ENCODE peak calls at places on chromosomes 2 and 18, in five cellular contexts. L is H9, C is PC-9, G is IMR-90, X is DND-41. E is an unnamed sample. For H4K20me1, the result is how much of the 10 kb centered on the place peaks cover.

GRCh38 chr2:238791345-238791744 is 56.5 kb upstream of the TWIST2 start:
- DNase-seq in L (no peak), C (no peak), G (no peak), X (no peak), E (no peak)

GRCh38 chr2:32061973-32062861 is 1.1 kb upstream of the SPAST start:
- DNase-seq in L (peak), C (peak), G (peak), X (no peak), E (peak)

GRCh38 chr18:79853303-79853992 is 55.7 kb downstream of the KCNG2 start:
- DNase-seq in L (no peak), C (no peak), G (no peak), X (no peak), E (no peak)

GRCh38 chr18:49666045-49666444 is 104.2 kb downstream of the LIPG start:
- DNase-seq in L (no peak), C (no peak), G (peak), X (no peak), E (peak)

GRCh38 chr18:46622999-46623398 is 34.0 kb downstream of the LOXHD1 start:
- DNase-seq in L (no peak), C (no peak), G (peak), X (no peak), E (no peak)

GRCh38 chr2:10305254-10305635 is 2.5 kb downstream of the HPCAL1 start:
- DNase-seq in L (no peak), C (peak), G (no peak), X (peak), E (peak)

GRCh38 chr2:120403676-120404075 is 57.7 kb downstream of the INHBB start:
- DNase-seq in L (no peak), C (peak), G (no peak), X (no peak), E (no peak)

GRCh38 chr18:43888601-43889000 is 611.3 kb upstream of the SYT4 start:
- DNase-seq in L (no peak), C (no peak), G (no peak), X (no peak), E (no peak)

GRCh38 chr2:3169106-3169870 is 208.3 kb downstream of the EIPR1 start:
- DNase-seq in L (no peak), C (no peak), G (peak), X (no peak), E (peak)

GRCh38 chr18:26652501-26652900 is 104.1 kb upstream of the KCTD1 start:
- DNase-seq in L (no peak), C (no peak), G (no peak), X (no peak), E (no peak)

GRCh38 chr2:66446924-66447323 is 12.0 kb downstream of the MEIS1 start:
- DNase-seq in L (no peak), C (no peak), G (no peak), X (no peak), E (no peak)

GRCh38 chr2:81835318-81836000 is 1530.9 kb upstream of the LRRTM1 start:
- DNase-seq in L (no peak), C (no peak), G (no peak), X (no peak), E (no peak)

GRCh38 chr2:84636080-84636971 is 120.0 kb downstream of the DNAH6 start:
- DNase-seq in L (no peak), C (no peak), G (no peak), X (no peak), E (no peak)

GRCh38 chr2:196284033-196284844 is 112.9 kb upstream of the STK17B start:
- DNase-seq in L (no peak), C (no peak), G (no peak), X (no peak), E (peak)

GRCh38 chr2:59066787-59067399 is 825.8 kb upstream of the FANCL start:
- DNase-seq in L (no peak), C (no peak), G (no peak), X (no peak), E (no peak)

GRCh38 chr2:230643576-230644291 is 68.9 kb upstream of the CAB39 start:
- DNase-seq in L (no peak), C (no peak), G (no peak), X (no peak), E (no peak)

GRCh38 chr2:177572236-177572671 is 179.7 kb downstream of the AGPS start:
- DNase-seq in L (no peak), C (no peak), G (no peak), X (no peak), E (no peak)

GRCh38 chr2:216775043-216775453 is 79.7 kb upstream of the IGFBP5 start:
- DNase-seq in L (no peak), C (peak), G (peak), X (no peak), E (no peak)

GRCh38 chr18:62938451-62938850 is 223.1 kb downstream of the PHLPP1 start:
- DNase-seq in L (no peak), C (no peak), G (no peak), X (no peak), E (no peak)

GRCh38 chr2:43634604-43635306 is 2.3 kb upstream of the PLEKHH2 start:
- DNase-seq in L (no peak), C (no peak), G (peak), X (no peak), E (peak)

GRCh38 chr2:130388221-130388907 is 32.5 kb downstream of the PTPN18 start:
- DNase-seq in L (no peak), C (no peak), G (peak), X (no peak), E (no peak)

GRCh38 chr2:36965751-36966369 is 476 bp downstream of the STRN start:
- DNase-seq in L (peak), C (no peak), G (no peak), X (peak), E (peak)

GRCh38 chr2:98749053-98749450 is 18.1 kb upstream of the MGAT4A start:
- DNase-seq in L (no peak), C (no peak), G (no peak), X (no peak), E (no peak)

GRCh38 chr2:159076233-159076632 is 107.8 kb downstream of the TANC1 start:
- DNase-seq in L (no peak), C (no peak), G (peak), X (no peak), E (peak)

GRCh38 chr2:42854207-42854818 is 61.9 kb upstream of the HAAO start:
- DNase-seq in L (no peak), C (no peak), G (peak), X (no peak), E (no peak)

GRCh38 chr2:162293122-162293781 is 25.2 kb downstream of the IFIH1 start:
- DNase-seq in L (no peak), C (no peak), G (peak), X (no peak), E (peak)

GRCh38 chr2:232320038-232320790 is 58.3 kb upstream of the ALPP start:
- DNase-seq in L (no peak), C (no peak), G (no peak), X (no peak), E (peak)

GRCh38 chr2:241812730-241813079 is 3.7 kb downstream of the NEU4 start:
- DNase-seq in L (no peak), C (no peak), G (no peak), X (no peak), E (no peak)

GRCh38 chr18:61127714-61128485 is 205.3 kb upstream of the CDH20 start:
- DNase-seq in L (peak), C (no peak), G (no peak), X (no peak), E (no peak)

DNA sequence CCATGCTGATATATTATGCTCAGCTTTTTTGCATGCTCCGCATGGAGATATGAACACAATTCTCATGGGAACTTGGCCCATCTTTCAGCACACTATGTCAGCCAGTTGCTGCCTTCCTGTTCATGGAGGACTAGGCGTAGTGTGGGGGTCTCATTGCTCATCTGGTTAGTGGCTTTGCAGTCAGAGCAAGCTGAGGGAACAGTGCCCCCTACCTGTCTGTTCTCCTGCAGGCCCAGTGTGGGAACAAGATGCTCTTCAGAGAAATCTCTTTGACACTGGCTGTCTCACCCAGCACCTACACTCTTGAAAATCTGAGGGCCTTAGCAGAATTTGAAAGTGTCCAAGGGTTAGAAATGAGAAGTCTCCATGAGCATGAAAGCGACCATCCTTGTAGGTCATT is 47.1 kb downstream of the SPTBN1 start:
- DNase-seq in L (peak), C (peak), G (peak), X (peak), E (peak)
- H4K20me1 ChIP-seq in L (under half), C (under half), G (half or more), X (under half), E (under half)

DNA sequence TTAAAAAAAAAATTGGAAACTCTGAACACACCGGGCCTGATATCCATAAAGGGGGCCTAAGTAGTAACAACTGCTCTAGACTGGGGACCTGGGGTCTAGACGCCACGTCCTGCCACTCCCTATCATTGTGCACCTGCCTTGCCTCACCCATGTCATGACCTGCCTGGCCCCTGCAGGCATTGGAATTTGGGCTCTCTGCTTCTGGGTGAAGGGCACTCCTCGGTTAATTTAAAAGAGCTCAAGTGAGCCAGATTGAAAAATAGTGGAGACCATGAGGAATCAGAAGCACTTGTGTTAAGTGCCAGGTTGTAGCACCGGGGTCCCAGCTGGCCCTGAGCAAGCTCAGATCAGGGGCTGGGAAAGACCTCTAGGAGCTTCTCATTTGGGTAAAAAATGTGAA is 48.1 kb downstream of the SLC4A1AP start:
- DNase-seq in L (no peak), C (peak), G (no peak), X (no peak), E (no peak)
- H4K20me1 ChIP-seq in L (under half), C (under half), G (under half), X (under half), E (under half)

DNA sequence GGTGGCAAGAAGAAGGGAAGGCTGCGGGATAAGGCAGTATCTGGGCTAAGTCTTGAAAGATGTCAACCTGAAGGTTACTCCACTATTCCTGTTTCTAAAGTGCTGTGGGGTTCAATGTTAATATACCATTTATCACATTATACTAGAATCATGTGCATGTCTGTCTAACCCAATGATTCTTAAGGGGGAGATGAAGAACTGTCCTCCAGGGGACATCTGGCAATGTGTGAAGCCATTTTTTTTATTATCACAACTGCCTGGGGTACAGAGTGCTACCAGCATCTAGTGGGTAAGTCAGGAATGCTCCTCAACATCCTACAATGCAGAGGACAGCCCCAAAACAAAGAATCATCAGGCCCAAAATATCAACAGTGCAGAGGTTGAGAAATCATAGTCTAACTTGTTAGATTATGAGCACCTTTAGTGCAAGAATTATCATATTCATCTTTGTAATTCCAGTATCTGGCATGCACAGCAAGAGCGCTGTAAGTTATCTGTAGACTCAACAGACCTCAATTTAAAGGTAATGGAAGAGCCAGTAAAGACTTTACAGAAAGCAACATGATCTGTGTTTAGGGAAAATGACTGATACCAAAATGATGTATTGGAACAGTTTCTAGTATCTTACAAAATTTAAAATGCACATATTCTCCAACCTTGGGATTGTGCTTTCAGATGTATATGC is 26.3 kb downstream of the SP3 start:
- DNase-seq in L (no peak), C (no peak), G (no peak), X (no peak), E (no peak)
- H4K20me1 ChIP-seq in L (under half), C (under half), G (half or more), X (half or more), E (under half)

GRCh38 chr18:36028859-36029258 is 38.5 kb downstream of the RPRD1A start:
- DNase-seq in L (no peak), C (no peak), G (no peak), X (no peak), E (no peak)
- H4K20me1 ChIP-seq in L (under half), C (under half), G (under half), X (under half), E (under half)

GRCh38 chr2:222877556-222878278 is 16.9 kb downstream of the ACSL3 start:
- DNase-seq in L (no peak), C (no peak), G (no peak), X (no peak), E (no peak)
- H4K20me1 ChIP-seq in L (under half), C (half or more), G (half or more), X (half or more), E (under half)

GRCh38 chr18:24054130-24054529 is 39.6 kb downstream of the TTC39C start:
- DNase-seq in L (no peak), C (no peak), G (peak), X (no peak), E (no peak)
- H4K20me1 ChIP-seq in L (under half), C (under half), G (under half), X (half or more), E (under half)

DNA sequence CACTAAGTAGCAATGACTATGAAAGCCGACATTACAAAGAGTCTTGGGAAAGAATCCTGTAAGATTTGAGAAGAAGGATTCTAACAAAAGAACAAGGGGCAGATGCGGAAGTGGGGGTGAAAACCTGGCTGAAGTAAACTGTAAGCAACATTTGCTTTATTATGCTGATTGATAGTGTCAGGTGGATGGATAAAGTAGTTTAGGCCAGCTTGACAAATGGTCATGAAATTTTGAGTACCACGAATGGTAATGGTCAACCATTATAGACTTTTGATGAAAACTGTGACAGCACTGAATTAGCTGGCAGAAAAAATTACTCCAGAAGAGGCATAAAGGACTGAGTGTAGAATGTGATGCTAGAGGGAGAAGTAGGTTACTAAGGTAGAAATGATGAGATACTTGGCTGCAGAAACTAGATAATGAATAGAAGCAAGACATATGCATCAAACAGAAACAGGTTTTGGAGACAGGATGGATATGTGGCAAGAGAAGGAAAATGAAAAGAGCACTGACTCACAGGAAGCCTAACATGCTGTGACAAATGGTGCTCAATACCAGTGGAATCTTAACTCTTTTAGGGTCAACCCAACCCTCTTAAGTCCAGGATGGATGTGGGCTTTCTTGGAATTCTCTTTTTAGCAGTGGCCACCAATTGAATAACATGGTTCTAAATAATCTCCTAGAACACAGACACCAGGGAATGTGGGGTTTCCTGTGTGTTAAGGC is 6.8 kb downstream of the THUMPD2 start:
- DNase-seq in L (no peak), C (no peak), G (peak), X (no peak), E (peak)
- H4K20me1 ChIP-seq in L (under half), C (under half), G (under half), X (under half), E (under half)

DNA sequence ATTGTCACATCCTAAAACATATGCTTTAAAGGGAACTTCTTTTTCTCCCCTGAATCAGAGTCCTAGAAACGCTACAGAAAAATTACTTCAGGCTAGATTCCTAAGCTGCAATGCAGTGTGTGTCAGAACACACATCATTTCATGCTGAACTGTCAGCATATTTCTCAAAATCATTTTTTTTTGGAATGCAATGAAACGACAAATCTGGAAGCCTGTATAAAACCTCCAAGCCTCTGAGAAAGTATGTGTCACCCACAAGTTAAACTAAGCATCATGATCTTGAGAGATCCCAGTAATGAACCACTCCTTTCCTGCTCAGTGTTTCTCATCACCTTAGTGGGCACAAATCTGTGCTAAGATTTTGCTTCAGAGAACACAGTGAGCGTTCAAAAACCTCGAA is 276.2 kb downstream of the ZNF521 start:
- DNase-seq in L (no peak), C (no peak), G (peak), X (no peak), E (no peak)
- H4K20me1 ChIP-seq in L (under half), C (under half), G (under half), X (under half), E (under half)

DNA sequence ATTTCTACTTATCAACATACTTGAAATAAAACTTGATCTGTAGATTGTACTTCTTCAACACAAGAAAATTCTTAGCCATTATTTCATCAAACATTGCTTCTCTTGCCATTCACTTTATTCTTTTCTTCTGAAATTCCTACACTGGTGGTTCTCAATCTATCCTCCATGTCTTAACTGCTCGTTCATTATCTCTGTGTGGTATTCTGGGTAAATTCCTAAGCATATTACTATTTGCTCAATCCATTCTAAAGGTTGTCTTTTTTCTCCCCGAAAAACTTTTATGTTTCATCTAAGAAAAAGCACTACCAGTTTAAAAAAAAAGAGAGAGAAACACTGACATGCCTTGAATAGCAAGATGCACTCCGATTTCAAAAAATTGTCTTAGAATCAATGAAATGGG is 18.0 kb downstream of the SP3 start:
- DNase-seq in L (no peak), C (no peak), G (no peak), X (no peak), E (no peak)
- H4K20me1 ChIP-seq in L (under half), C (under half), G (half or more), X (half or more), E (under half)